ENCODE peak calls at places on chromosomes 1 and 21, in eight cellular contexts. M is left lung; J is pancreas; E is central memory CD8-positive, alpha-beta T cell; B is cardiac muscle cell; N is NCI-H1436; T is NCI-H2171 treated with DMSO at 0.1 percent for 48 hours; Q is astrocyte of the spinal cord. Z is an unnamed sample.

GRCh38 chr21:36773111-36773510 is 74.2 kb downstream of the SIM2 start:
- DNase-seq in M (peak), J (peak), E (no peak), B (peak), N (no peak), T (peak), Q (peak), Z (no peak)

GRCh38 chr1:34378968-34379729 is 202.4 kb downstream of the C1orf94 start:
- DNase-seq in M (peak), J (no peak), E (no peak), B (peak), N (no peak), T (peak), Q (peak), Z (peak)

GRCh38 chr1:213988639-213989070 is 882 bp downstream of the PROX1 start:
- DNase-seq in M (no peak), J (no peak), E (no peak), B (no peak), N (no peak), T (peak), Q (no peak), Z (no peak)

GRCh38 chr21:17612023-17612564 is 607 bp downstream of the BTG3 start:
- DNase-seq in M (peak), J (peak), E (peak), B (peak), N (no peak), T (peak), Q (no peak), Z (no peak)

GRCh38 chr1:178798232-178798861 is 72.5 kb downstream of the ANGPTL1 start:
- DNase-seq in M (no peak), J (no peak), E (no peak), B (no peak), N (no peak), T (no peak), Q (no peak), Z (no peak)

GRCh38 chr1:224387302-224387912 is 30.7 kb downstream of the CNIH4 start:
- DNase-seq in M (no peak), J (no peak), E (no peak), B (no peak), N (no peak), T (no peak), Q (no peak), Z (no peak)

GRCh38 chr1:67674260-67675011 is 10.6 kb upstream of the GADD45A start:
- DNase-seq in M (peak), J (no peak), E (no peak), B (peak), N (peak), T (peak), Q (peak), Z (no peak)

GRCh38 chr1:228094432-228095016 is 8.6 kb downstream of the C1orf35 start:
- DNase-seq in M (no peak), J (peak), E (no peak), B (no peak), N (no peak), T (no peak), Q (no peak), Z (no peak)

GRCh38 chr1:188489336-188490112 is 1660.8 kb downstream of the PLA2G4A start:
- DNase-seq in M (no peak), J (no peak), E (no peak), B (no peak), N (no peak), T (no peak), Q (peak), Z (no peak)

GRCh38 chr21:45299864-45300785 is 12.4 kb upstream of the POFUT2 start:
- DNase-seq in M (peak), J (no peak), E (no peak), B (peak), N (no peak), T (no peak), Q (peak), Z (no peak)

GRCh38 chr1:148160048-148160395 is 7.9 kb upstream of the NBPF11 start:
- DNase-seq in M (no peak), J (no peak), E (no peak), B (no peak), N (no peak), T (no peak), Q (no peak), Z (no peak)

GRCh38 chr1:192974701-192975100 is 84.5 kb downstream of the UCHL5 start:
- DNase-seq in M (no peak), J (no peak), E (no peak), B (peak), N (no peak), T (no peak), Q (no peak), Z (no peak)

GRCh38 chr1:47434051-47434842 is 3.6 kb upstream of the FOXD2 start:
- DNase-seq in M (peak), J (peak), E (no peak), B (peak), N (no peak), T (no peak), Q (peak), Z (no peak)

GRCh38 chr1:180542530-180543171 is 16.1 kb upstream of the OVAAL start:
- DNase-seq in M (no peak), J (no peak), E (no peak), B (no peak), N (no peak), T (no peak), Q (peak), Z (no peak)

GRCh38 chr1:17587693-17588047 is 48.2 kb downstream of the ARHGEF10L start:
- DNase-seq in M (no peak), J (no peak), E (no peak), B (peak), N (no peak), T (no peak), Q (peak), Z (no peak)

GRCh38 chr1:200029035-200029623 is 1.6 kb downstream of the NR5A2 start:
- DNase-seq in M (no peak), J (peak), E (no peak), B (peak), N (peak), T (peak), Q (no peak), Z (no peak)

GRCh38 chr21:44711327-44712202 is at the start of gene TSPEAR:
- DNase-seq in M (peak), J (peak), E (no peak), B (no peak), N (peak), T (peak), Q (no peak), Z (no peak)